ENCODE peak calls at places on chromosomes 2 and 18, in seven cellular contexts. V is heart left ventricle, K is mesendoderm, S is bronchial epithelial cell, X is aorta, Y is colonic mucosa, J is mammary epithelial cell. Z is an unnamed sample. For H3K27me3 and H3K36me3, the result is how much of the 10 kb centered on the place peaks cover.

GRCh38 chr2:43758738-43759137 is 15.1 kb upstream of the DYNC2LI1 start:
- DNase-seq in Y (no peak), V (no peak), X (no peak), S (no peak), K (no peak), J (no peak), Z (no peak)

GRCh38 chr18:62282188-62282629 is 42.9 kb upstream of the TNFRSF11A start:
- DNase-seq in S (no peak), V (no peak), X (no peak), J (peak), K (no peak), Y (no peak), Z (no peak)

GRCh38 chr2:140808816-140809215 is 1322.0 kb downstream of the LRP1B start:
- DNase-seq in V (no peak), Y (no peak), J (no peak), X (no peak), K (peak), S (no peak), Z (no peak)

GRCh38 chr2:101142163-101142562 is 9.0 kb downstream of the TBC1D8 start:
- DNase-seq in S (no peak), J (no peak), X (no peak), Y (no peak), K (no peak), V (no peak), Z (no peak)

GRCh38 chr2:129361688-129362087 is 617.8 kb upstream of the RAB6C start:
- DNase-seq in Y (no peak), K (no peak), S (no peak), V (no peak), J (no peak), X (no peak), Z (no peak)

GRCh38 chr2:19256239-19256638 is 102.2 kb downstream of the OSR1 start:
- DNase-seq in K (no peak), X (no peak), V (no peak), S (peak), Y (no peak), J (peak), Z (no peak)

GRCh38 chr2:56372071-56372656 is 188.4 kb downstream of the CCDC85A start:
- DNase-seq in S (peak), V (no peak), J (peak), X (no peak), K (no peak), Y (no peak), Z (no peak)

GRCh38 chr18:79615586-79615985 is 64.0 kb upstream of the CTDP1 start:
- DNase-seq in V (no peak), K (no peak), Y (no peak), J (no peak), X (no peak), S (no peak), Z (no peak)

GRCh38 chr18:74083071-74083954 is 64.3 kb downstream of the FBXO15 start:
- DNase-seq in J (no peak), Y (no peak), S (no peak), K (no peak), X (no peak), V (no peak), Z (no peak)

GRCh38 chr2:207746131-207746530 is 23.6 kb downstream of the FZD5 start:
- DNase-seq in K (peak), V (peak), S (peak), J (peak), Y (peak), X (no peak), Z (peak)

GRCh38 chr18:11883153-11883552 is 25.0 kb downstream of the MPPE1 start:
- DNase-seq in J (no peak), X (no peak), V (no peak), S (no peak), K (no peak), Y (no peak), Z (no peak)

GRCh38 chr2:218219934-218220333 is 2.9 kb downstream of the ARPC2 start:
- DNase-seq in J (no peak), Y (no peak), K (no peak), S (no peak), V (no peak), X (no peak), Z (no peak)

GRCh38 chr18:35352283-35352682 is 8.1 kb upstream of the ZNF24 start:
- DNase-seq in S (no peak), K (peak), X (no peak), Y (no peak), V (no peak), J (no peak), Z (no peak)

GRCh38 chr2:217996345-217996744 is 6.5 kb downstream of the TNS1 start:
- DNase-seq in Y (peak), X (peak), V (peak), K (no peak), S (peak), J (peak), Z (peak)

GRCh38 chr2:73291093-73291460 is 2.3 kb downstream of the EGR4 start:
- DNase-seq in X (peak), V (no peak), J (peak), Y (peak), K (peak), S (peak), Z (peak)

GRCh38 chr18:75240433-75240832 is 29.8 kb downstream of the TSHZ1 start:
- DNase-seq in Y (no peak), K (no peak), V (no peak), S (no peak), J (no peak), X (no peak), Z (peak)

GRCh38 chr18:24560511-24560981 is 100.1 kb downstream of the HRH4 start:
- DNase-seq in S (peak), K (peak), X (no peak), J (peak), V (no peak), Y (no peak), Z (peak)

GRCh38 chr2:144414324-144414845 is 105.5 kb downstream of the ZEB2 start:
- DNase-seq in Y (no peak), J (peak), X (peak), V (peak), S (peak), K (no peak), Z (no peak)

GRCh38 chr2:120237491-120237902 is 14.3 kb upstream of the TMEM185B start:
- DNase-seq in Y (peak), X (no peak), V (no peak), K (peak), J (peak), S (peak), Z (peak)

GRCh38 chr2:42967959-42968674 is 175.7 kb upstream of the HAAO start:
- DNase-seq in Y (no peak), J (no peak), V (peak), X (peak), S (no peak), K (no peak), Z (no peak)

GRCh38 chr2:144520718-144521487 is 984 bp upstream of the ZEB2 start:
- DNase-seq in J (no peak), K (no peak), S (no peak), V (no peak), X (no peak), Y (no peak), Z (no peak)

GRCh38 chr18:46650681-46651080 is 6.3 kb downstream of the LOXHD1 start:
- DNase-seq in V (no peak), S (no peak), K (no peak), X (peak), J (no peak), Y (no peak), Z (no peak)

GRCh38 chr18:7813131-7813530 is 246.0 kb downstream of the PTPRM start:
- DNase-seq in Y (no peak), K (no peak), X (no peak), J (no peak), V (no peak), S (no peak), Z (no peak)

GRCh38 chr2:14790041-14790640 is 157.6 kb downstream of the LRATD1 start:
- DNase-seq in J (no peak), X (no peak), K (no peak), V (no peak), Y (no peak), S (no peak), Z (no peak)

GRCh38 chr2:5693288-5694015 is 1.3 kb downstream of the SOX11 start:
- DNase-seq in S (no peak), K (peak), Y (no peak), V (no peak), J (peak), X (no peak), Z (peak)

GRCh38 chr2:171754254-171754939 is 67.1 kb downstream of the DYNC1I2 start:
- DNase-seq in Y (no peak), S (no peak), J (no peak), X (no peak), V (no peak), K (no peak), Z (no peak)

GRCh38 chr2:33433279-33434235 is 42.9 kb upstream of the RASGRP3 start:
- DNase-seq in Y (no peak), S (no peak), V (no peak), J (no peak), K (no peak), X (no peak), Z (no peak)

GRCh38 chr18:36200354-36200771 is 13.1 kb downstream of the MOCOS start:
- DNase-seq in V (no peak), J (no peak), K (no peak), Y (no peak), S (no peak), X (no peak), Z (no peak)

GRCh38 chr2:227106845-227107759 is 56.9 kb downstream of the COL4A4 start:
- DNase-seq in V (no peak), X (no peak), Y (peak), K (peak), S (peak), J (peak), Z (peak)

GRCh38 chr18:45670281-45670962 is 53.6 kb upstream of the SLC14A1 start:
- DNase-seq in Y (no peak), S (peak), V (no peak), K (peak), X (no peak), J (peak), Z (no peak)

GRCh38 chr2:164287041-164287440 is 334.2 kb downstream of the GRB14 start:
- DNase-seq in Y (no peak), S (no peak), V (no peak), X (no peak), J (no peak), K (no peak), Z (no peak)

GRCh38 chr18:1797265-1797664 is 774.0 kb downstream of the METTL4 start:
- DNase-seq in Y (no peak), X (no peak), K (no peak), V (no peak), S (no peak), J (no peak), Z (no peak)

GRCh38 chr2:5111581-5111980 is 580.6 kb upstream of the SOX11 start:
- DNase-seq in J (peak), Y (no peak), K (no peak), S (no peak), V (no peak), X (no peak), Z (no peak)

GRCh38 chr2:133635115-133635514 is 66.9 kb upstream of the NCKAP5 start:
- DNase-seq in X (no peak), V (no peak), Y (no peak), K (peak), J (no peak), S (peak), Z (no peak)

GRCh38 chr2:140201572-140201971 is 1421.4 kb upstream of the NXPH2 start:
- DNase-seq in S (no peak), Y (no peak), X (no peak), K (no peak), V (no peak), J (no peak), Z (no peak)

GRCh38 chr2:44086639-44087036 is 82.0 kb upstream of the PPM1B start:
- DNase-seq in Y (no peak), S (no peak), K (peak), J (no peak), V (no peak), X (no peak), Z (peak)

GRCh38 chr2:138244400-138245001 is 257.1 kb upstream of the SPOPL start:
- DNase-seq in K (peak), S (peak), X (no peak), J (peak), Y (peak), V (no peak), Z (no peak)

GRCh38 chr2:131724019-131724418 is 196.3 kb downstream of the CCDC74A start:
- DNase-seq in S (no peak), K (no peak), V (peak), J (no peak), Y (no peak), X (peak), Z (no peak)

GRCh38 chr2:25672500-25673169 is 742 bp downstream of the DTNB start:
- DNase-seq in X (peak), Y (peak), V (peak), K (peak), S (no peak), J (peak), Z (peak)

GRCh38 chr2:150624001-150624401 is 136.5 kb upstream of the RND3 start:
- DNase-seq in X (no peak), Y (no peak), S (peak), J (no peak), V (no peak), K (no peak), Z (no peak)

GRCh38 chr2:55111230-55111569 is 60.9 kb upstream of the RTN4 start:
- DNase-seq in J (no peak), V (no peak), S (no peak), Y (no peak), K (no peak), X (no peak), Z (no peak)
- H3K4me3 ChIP-seq in J (no peak), V (no peak), S (no peak), Y (no peak), K (no peak), X (no peak), Z (no peak)

GRCh38 chr18:54416459-54416858 is 58.8 kb downstream of the C18orf54 start:
- DNase-seq in K (peak), X (no peak), Y (no peak), J (peak), S (peak), V (no peak), Z (no peak)

GRCh38 chr18:54415086-54415485 is 57.4 kb downstream of the C18orf54 start:
- DNase-seq in Y (no peak), J (no peak), X (no peak), K (no peak), S (no peak), V (no peak), Z (no peak)

GRCh38 chr18:54411781-54412180 is 54.1 kb downstream of the C18orf54 start:
- DNase-seq in K (no peak), Y (no peak), S (no peak), X (no peak), J (no peak), V (no peak), Z (no peak)
- H3K27me3 ChIP-seq in K (under half), Y (under half), S (under half), X (under half), J (under half), V (under half), Z (under half)

DNA sequence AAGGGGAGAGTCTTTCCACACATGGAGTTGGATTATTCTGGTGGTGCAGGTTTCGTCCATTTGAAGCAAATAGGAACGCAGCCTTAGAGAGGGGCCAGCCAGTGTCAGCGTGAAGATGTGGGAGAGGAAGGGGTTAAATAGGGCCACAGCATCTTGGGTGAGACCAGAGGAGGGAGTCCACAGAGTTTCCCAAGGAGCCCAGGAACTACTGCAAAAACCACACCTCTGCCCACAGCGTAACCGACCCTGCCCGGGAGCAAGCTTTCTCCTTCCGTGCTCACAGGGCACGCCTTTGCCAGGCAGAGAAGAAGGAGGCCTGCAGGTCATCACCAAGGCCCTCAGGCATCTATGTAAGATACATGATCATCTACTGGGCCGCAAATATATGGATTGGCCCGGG is 314.5 kb downstream of the AGAP1 start:
- DNase-seq in J (no peak), V (no peak), K (no peak), S (no peak), X (peak), Y (no peak), Z (no peak)
- H3K36me3 ChIP-seq in J (under half), V (under half), K (under half), S (under half), X (under half), Y (under half), Z (under half)

GRCh38 chr2:219277703-219278654 is 1.2 kb upstream of the DNAJB2 start:
- DNase-seq in S (peak), Y (peak), X (peak), J (peak), V (peak), K (peak), Z (peak)
- H3K4me3 ChIP-seq in S (no peak), Y (no peak), X (no peak), J (no peak), V (peak), K (no peak), Z (peak)